ENCODE peak calls at places on chromosomes 16 and 17, in six cellular contexts. One of them, this sample, is unnamed. For H3K79me2, the result is how much of the 10 kb centered on the place peaks cover.

GRCh38 chr17:31486351-31487062 is 95.0 kb downstream of the RAB11FIP4 start:
- DNase-seq in GM23338: no peak
- DNase-seq in GM23248: no peak
- DNase-seq in HCT116: no peak
- DNase-seq in PC-3: no peak
- DNase-seq in neural progenitor cell: no peak
- DNase-seq in this sample: no peak

GRCh38 chr16:89970011-89970410 is 21.5 kb downstream of the DEF8 start:
- DNase-seq in GM23248: no peak
- DNase-seq in HCT116: no peak
- DNase-seq in GM23338: no peak
- DNase-seq in PC-3: no peak
- DNase-seq in neural progenitor cell: no peak
- DNase-seq in this sample: no peak

GRCh38 chr17:17111401-17112393 is 69.4 kb downstream of the MPRIP start:
- DNase-seq in PC-3: no peak
- DNase-seq in HCT116: no peak
- DNase-seq in neural progenitor cell: no peak
- DNase-seq in GM23338: no peak
- DNase-seq in GM23248: no peak
- DNase-seq in this sample: no peak

GRCh38 chr16:54444851-54445523 is 158.4 kb upstream of the IRX3 start:
- DNase-seq in PC-3: no peak
- DNase-seq in HCT116: no peak
- DNase-seq in neural progenitor cell: no peak
- DNase-seq in GM23248: no peak
- DNase-seq in GM23338: no peak
- DNase-seq in this sample: peak

GRCh38 chr17:80389011-80389995 is 25.7 kb upstream of the ENDOV start:
- DNase-seq in GM23248: no peak
- DNase-seq in HCT116: no peak
- DNase-seq in PC-3: no peak
- DNase-seq in GM23338: no peak
- DNase-seq in neural progenitor cell: no peak
- DNase-seq in this sample: no peak

GRCh38 chr16:23920446-23920845 is 84.7 kb downstream of the PRKCB start:
- DNase-seq in PC-3: no peak
- DNase-seq in HCT116: no peak
- DNase-seq in GM23338: no peak
- DNase-seq in neural progenitor cell: no peak
- DNase-seq in GM23248: no peak
- DNase-seq in this sample: no peak

GRCh38 chr17:606501-607243 is 108.0 kb downstream of the VPS53 start:
- DNase-seq in HCT116: no peak
- DNase-seq in neural progenitor cell: no peak
- DNase-seq in GM23338: no peak
- DNase-seq in PC-3: no peak
- DNase-seq in GM23248: peak
- DNase-seq in this sample: no peak

GRCh38 chr17:74780443-74781238 is 4.5 kb upstream of the NAT9 start:
- DNase-seq in HCT116: peak
- DNase-seq in neural progenitor cell: peak
- DNase-seq in GM23338: peak
- DNase-seq in GM23248: no peak
- DNase-seq in PC-3: peak
- DNase-seq in this sample: no peak

GRCh38 chr17:29032798-29033197 is 10.1 kb upstream of the PIPOX start:
- DNase-seq in PC-3: no peak
- DNase-seq in HCT116: no peak
- DNase-seq in neural progenitor cell: peak
- DNase-seq in GM23338: peak
- DNase-seq in GM23248: no peak
- DNase-seq in this sample: no peak

GRCh38 chr17:40331743-40332641 is 23.0 kb downstream of the RARA start:
- DNase-seq in HCT116: no peak
- DNase-seq in GM23248: peak
- DNase-seq in GM23338: no peak
- DNase-seq in neural progenitor cell: no peak
- DNase-seq in PC-3: no peak
- DNase-seq in this sample: peak

GRCh38 chr17:34252890-34253525 is 2.1 kb upstream of the CCL2 start:
- DNase-seq in GM23248: peak
- DNase-seq in GM23338: no peak
- DNase-seq in neural progenitor cell: no peak
- DNase-seq in PC-3: no peak
- DNase-seq in HCT116: no peak
- DNase-seq in this sample: peak

GRCh38 chr17:34254146-34254545 is 939 bp upstream of the CCL2 start:
- DNase-seq in GM23338: no peak
- DNase-seq in neural progenitor cell: no peak
- DNase-seq in HCT116: no peak
- DNase-seq in PC-3: no peak
- DNase-seq in GM23248: peak
- DNase-seq in this sample: peak

GRCh38 chr17:34255381-34255732 is 272 bp downstream of the CCL2 start:
- DNase-seq in neural progenitor cell: no peak
- DNase-seq in PC-3: no peak
- DNase-seq in GM23248: peak
- DNase-seq in GM23338: no peak
- DNase-seq in HCT116: no peak
- DNase-seq in this sample: no peak

GRCh38 chr17:34255841-34256240 is 756 bp downstream of the CCL2 start:
- DNase-seq in neural progenitor cell: no peak
- DNase-seq in HCT116: no peak
- DNase-seq in GM23248: no peak
- DNase-seq in PC-3: no peak
- DNase-seq in GM23338: no peak
- DNase-seq in this sample: no peak

DNA sequence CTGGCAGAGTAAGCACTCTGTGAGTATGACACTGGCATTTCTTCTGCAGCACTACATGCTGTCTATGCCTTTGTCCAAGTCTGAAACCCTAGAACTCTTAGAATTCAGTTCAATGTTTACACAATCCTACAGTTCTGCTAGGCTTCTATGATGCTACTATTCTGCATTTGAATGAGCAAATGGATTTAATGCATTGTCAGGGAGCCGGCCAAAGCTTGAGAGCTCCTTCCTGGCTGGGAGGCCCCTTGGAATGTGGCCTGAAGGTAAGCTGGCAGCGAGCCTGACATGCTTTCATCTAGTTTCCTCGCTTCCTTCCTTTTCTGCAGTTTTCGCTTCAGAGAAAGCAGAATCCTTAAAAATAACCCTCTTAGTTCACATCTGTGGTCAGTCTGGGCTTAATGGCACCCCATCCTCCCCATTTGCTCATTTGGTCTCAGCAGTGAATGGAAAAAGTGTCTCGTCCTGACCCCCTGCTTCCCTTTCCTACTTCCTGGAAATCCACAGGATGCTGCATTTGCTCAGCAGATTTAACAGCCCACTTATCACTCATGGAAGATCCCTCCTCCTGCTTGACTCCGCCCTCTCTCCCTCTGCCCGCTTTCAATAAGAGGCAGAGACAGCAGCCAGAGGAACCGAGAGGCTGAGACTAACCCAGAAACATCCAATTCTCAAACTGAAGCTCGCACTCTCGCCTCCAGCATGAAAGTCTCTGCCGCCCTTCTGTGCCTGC is at the start of gene CCL2:
- DNase-seq in GM23248: peak
- DNase-seq in GM23338: peak
- DNase-seq in PC-3: no peak
- DNase-seq in HCT116: no peak
- DNase-seq in neural progenitor cell: peak
- DNase-seq in this sample: peak
- H3K4me2 ChIP-seq in GM23248: peak
- H3K4me2 ChIP-seq in GM23338: peak
- H3K4me2 ChIP-seq in PC-3: no peak
- H3K4me2 ChIP-seq in HCT116: no peak
- H3K4me2 ChIP-seq in neural progenitor cell: peak
- H3K4me2 ChIP-seq in this sample: peak

GRCh38 chr17:77464988-77465357 is 324.2 kb downstream of the SEC14L1 start:
- DNase-seq in GM23248: no peak
- DNase-seq in HCT116: no peak
- DNase-seq in GM23338: no peak
- DNase-seq in PC-3: no peak
- DNase-seq in neural progenitor cell: no peak
- DNase-seq in this sample: no peak

GRCh38 chr17:77467513-77467912 is 326.7 kb downstream of the SEC14L1 start:
- DNase-seq in GM23338: no peak
- DNase-seq in HCT116: no peak
- DNase-seq in PC-3: no peak
- DNase-seq in GM23248: no peak
- DNase-seq in neural progenitor cell: no peak
- DNase-seq in this sample: no peak

GRCh38 chr17:77466140-77466539 is 325.4 kb downstream of the SEC14L1 start:
- DNase-seq in GM23338: peak
- DNase-seq in GM23248: no peak
- DNase-seq in PC-3: no peak
- DNase-seq in HCT116: no peak
- DNase-seq in neural progenitor cell: peak
- DNase-seq in this sample: no peak

GRCh38 chr17:77465358-77466041 is 324.7 kb downstream of the SEC14L1 start:
- DNase-seq in neural progenitor cell: peak
- DNase-seq in GM23248: peak
- DNase-seq in GM23338: peak
- DNase-seq in PC-3: peak
- DNase-seq in HCT116: no peak
- DNase-seq in this sample: peak

GRCh38 chr17:77466596-77467223 is 325.9 kb downstream of the SEC14L1 start:
- DNase-seq in HCT116: no peak
- DNase-seq in PC-3: no peak
- DNase-seq in GM23248: no peak
- DNase-seq in neural progenitor cell: peak
- DNase-seq in GM23338: no peak
- DNase-seq in this sample: no peak
- H3K79me2 ChIP-seq in HCT116: half or more
- H3K79me2 ChIP-seq in PC-3: half or more
- H3K79me2 ChIP-seq in GM23248: half or more
- H3K79me2 ChIP-seq in neural progenitor cell: half or more
- H3K79me2 ChIP-seq in GM23338: half or more
- H3K79me2 ChIP-seq in this sample: half or more

GRCh38 chr16:41439-42068 is 11.9 kb downstream of the POLR3K start:
- DNase-seq in neural progenitor cell: no peak
- DNase-seq in PC-3: no peak
- DNase-seq in HCT116: no peak
- DNase-seq in GM23338: no peak
- DNase-seq in GM23248: no peak
- DNase-seq in this sample: no peak
- H2AFZ ChIP-seq in neural progenitor cell: no peak
- H2AFZ ChIP-seq in PC-3: no peak
- H2AFZ ChIP-seq in HCT116: no peak
- H2AFZ ChIP-seq in GM23338: no peak
- H2AFZ ChIP-seq in GM23248: no peak
- H2AFZ ChIP-seq in this sample: no peak

GRCh38 chr17:14268264-14268663 is 31.6 kb upstream of the CDRT15 start:
- DNase-seq in PC-3: no peak
- DNase-seq in HCT116: no peak
- DNase-seq in GM23248: no peak
- DNase-seq in GM23338: peak
- DNase-seq in neural progenitor cell: no peak
- DNase-seq in this sample: no peak
- H3K4me2 ChIP-seq in PC-3: no peak
- H3K4me2 ChIP-seq in HCT116: no peak
- H3K4me2 ChIP-seq in GM23248: no peak
- H3K4me2 ChIP-seq in GM23338: no peak
- H3K4me2 ChIP-seq in neural progenitor cell: no peak
- H3K4me2 ChIP-seq in this sample: no peak

DNA sequence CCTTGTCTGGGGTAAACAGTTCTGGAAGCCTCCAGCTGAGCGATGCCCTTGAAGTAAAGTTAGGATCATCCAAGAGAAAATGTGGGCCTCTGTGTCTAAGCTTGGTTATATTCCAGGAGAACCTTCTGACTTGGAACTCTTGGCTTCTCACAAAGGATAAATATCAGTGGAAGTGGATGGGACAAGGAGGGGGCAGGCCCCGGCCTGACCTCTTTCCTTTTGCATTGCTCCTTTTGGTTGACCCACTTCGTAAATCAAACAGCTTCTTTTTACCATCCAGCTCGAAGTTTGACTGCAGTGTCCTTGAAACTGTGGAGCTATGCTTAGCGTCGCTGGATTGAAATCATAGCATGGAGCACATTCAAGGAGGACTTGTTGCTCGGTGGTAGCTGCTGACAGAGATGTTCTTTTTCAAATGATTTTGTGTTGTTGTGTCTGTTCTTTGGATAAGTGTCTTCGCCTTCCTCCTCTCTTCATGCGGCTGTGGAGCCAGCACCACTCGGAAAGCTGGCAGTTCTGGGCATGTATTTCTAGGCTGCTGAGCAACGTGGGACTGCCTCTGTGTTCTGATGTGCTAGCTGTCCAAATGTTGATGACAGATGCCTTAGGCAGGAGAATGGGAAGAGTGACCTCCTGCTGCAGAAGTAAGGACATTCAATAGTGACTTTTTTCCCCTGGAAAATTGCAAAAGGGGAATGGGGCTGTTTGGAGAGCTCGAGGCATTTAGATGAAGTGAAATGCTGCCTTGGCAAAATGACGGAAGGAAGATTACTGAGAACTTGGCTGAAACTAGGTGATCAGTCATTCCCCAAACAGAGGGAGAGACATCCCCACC is 4.5 kb downstream of the MINK1 start:
- DNase-seq in PC-3: no peak
- DNase-seq in neural progenitor cell: no peak
- DNase-seq in HCT116: no peak
- DNase-seq in GM23338: no peak
- DNase-seq in GM23248: no peak
- DNase-seq in this sample: no peak
- H3K79me2 ChIP-seq in PC-3: half or more
- H3K79me2 ChIP-seq in neural progenitor cell: half or more
- H3K79me2 ChIP-seq in HCT116: half or more
- H3K79me2 ChIP-seq in GM23338: half or more
- H3K79me2 ChIP-seq in GM23248: half or more
- H3K79me2 ChIP-seq in this sample: half or more